ENCODE peak calls at places on chromosomes 12 and 14, in four cellular contexts. L, G, N and P are unnamed samples.

GRCh38 chr12:27651201-27651600 is 45.0 kb upstream of the REP15 start:
- DNase-seq in L (peak; percentile 41), N (no peak), G (no peak), P (no peak)

GRCh38 chr12:95733156-95733825 is 57.3 kb downstream of the NTN4 start:
- DNase-seq in L (no peak), G (no peak), N (no peak), P (no peak)

GRCh38 chr14:41285193-41285748 is 321.4 kb upstream of the LRFN5 start:
- DNase-seq in N (no peak), G (peak; percentile 60), L (peak; percentile 12), P (no peak)

GRCh38 chr12:49131973-49132461 is 822 bp upstream of the TUBA1B start:
- DNase-seq in G (no peak), L (no peak), N (no peak), P (no peak)

GRCh38 chr14:92459479-92460421 is 53.8 kb upstream of the RIN3 start:
- DNase-seq in G (peak; percentile 66), N (no peak), L (no peak), P (no peak)

GRCh38 chr12:102421801-102422583 is 58.4 kb downstream of the IGF1 start:
- DNase-seq in L (peak; percentile 55), N (no peak), G (no peak), P (no peak)

GRCh38 chr12:119153477-119154434 is 25.0 kb upstream of the HSPB8 start:
- DNase-seq in N (peak; percentile 89), G (no peak), L (peak; percentile 12), P (no peak)

GRCh38 chr14:57293851-57294837 is 25.4 kb downstream of the AP5M1 start:
- DNase-seq in G (no peak), L (peak; percentile 5), N (no peak), P (no peak)

DNA sequence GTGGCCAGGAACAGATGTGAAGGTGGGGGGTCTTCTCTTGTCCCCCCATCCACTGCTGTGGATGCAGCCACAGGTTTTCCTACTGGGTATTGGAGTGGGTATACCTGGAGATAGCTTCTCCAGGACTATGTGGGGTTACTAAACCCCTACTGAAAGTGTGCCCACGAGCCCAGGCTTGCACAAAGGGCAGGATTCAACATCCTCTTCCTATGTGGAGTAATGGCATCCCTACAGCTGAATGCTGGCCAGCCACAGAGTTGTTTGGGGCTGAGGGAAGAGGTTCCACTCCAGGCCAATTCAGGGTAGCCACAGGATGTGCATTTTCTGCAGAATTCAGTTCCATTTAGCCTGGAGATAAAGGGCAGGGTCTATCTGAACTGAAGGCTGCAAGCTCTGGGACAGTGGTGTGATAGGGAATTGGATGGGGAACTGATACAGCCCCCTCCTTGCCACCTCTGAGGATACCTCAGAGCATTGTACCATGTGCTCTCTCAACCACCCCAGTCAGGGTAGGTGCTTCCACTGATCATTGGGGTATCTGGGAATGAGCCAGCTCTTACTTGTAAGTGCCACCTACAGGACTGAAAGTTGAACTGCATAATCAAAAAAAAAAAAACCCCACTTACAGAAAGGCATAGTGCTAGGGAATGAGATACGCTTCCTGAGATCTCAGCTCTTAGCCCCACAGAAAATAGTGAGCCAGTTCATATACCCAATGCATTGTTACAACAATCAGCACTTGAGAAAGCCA is 187.1 kb downstream of the KITLG start:
- DNase-seq in N (no peak), L (peak; percentile 62), G (no peak), P (peak; percentile 15)
- TF ChIP-seq CTCF in N (peak; percentile 6), L (peak; percentile 49), G (peak; percentile 8), P (peak; percentile 67)

DNA sequence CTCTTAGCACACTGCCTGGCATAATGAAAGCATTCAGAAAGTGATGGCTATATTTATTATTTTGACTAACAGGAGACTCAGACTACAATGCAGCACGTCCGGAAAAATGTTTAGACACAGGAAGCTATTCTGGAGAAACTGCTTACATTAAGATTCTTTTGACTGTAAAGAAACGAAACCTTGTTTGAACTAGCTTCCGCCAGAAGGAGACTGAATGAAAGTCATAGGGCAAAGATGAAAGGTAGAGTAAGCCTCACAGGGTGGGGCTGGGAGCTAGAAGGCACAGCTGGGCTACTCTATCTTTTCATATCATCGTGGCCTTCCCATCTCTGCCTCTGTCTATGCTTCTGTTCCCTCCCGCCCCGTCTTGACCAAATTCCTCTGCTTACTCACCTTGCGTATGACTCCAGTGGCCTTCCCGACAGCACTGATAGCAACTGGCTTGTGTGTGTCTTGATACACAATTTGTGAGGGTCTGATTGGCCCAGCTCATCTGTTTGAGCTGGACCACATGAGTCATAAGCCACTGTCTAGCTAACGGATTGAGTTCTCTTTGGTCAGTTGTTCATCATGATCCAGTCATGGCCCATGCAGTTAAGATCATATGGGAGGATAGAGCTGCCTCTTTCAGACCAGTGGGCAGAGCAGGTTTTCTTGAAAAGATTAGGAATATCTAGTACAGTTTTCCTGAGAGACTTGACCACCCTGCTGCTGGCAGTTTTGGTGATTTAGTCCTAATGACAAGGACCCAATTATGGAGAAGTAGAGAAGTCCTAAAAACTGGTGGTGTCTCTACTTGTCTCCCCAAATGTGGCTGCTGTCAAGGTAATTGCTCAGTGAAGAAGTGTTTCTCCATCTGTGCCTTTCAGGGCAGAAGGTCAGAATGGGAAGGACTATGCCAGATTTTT is 151.5 kb upstream of the SLC38A2 start:
- DNase-seq in N (no peak), L (peak; percentile 100), G (no peak), P (no peak)
- H3K4me3 ChIP-seq in N (no peak overlapping the region), L (no peak overlapping the region), G (no peak overlapping the region), P (no peak overlapping the region)

GRCh38 chr12:125133616-125134015 is 68.4 kb downstream of the AACS start:
- DNase-seq in N (no peak), L (no peak), G (no peak), P (no peak)

GRCh38 chr12:125136702-125137101 is 71.5 kb downstream of the AACS start:
- DNase-seq in N (no peak), G (no peak), L (no peak), P (no peak)

GRCh38 chr12:125135906-125136305 is 70.7 kb downstream of the AACS start:
- DNase-seq in N (no peak), G (no peak), L (no peak), P (no peak)

GRCh38 chr12:125132698-125133400 is 67.6 kb downstream of the AACS start:
- DNase-seq in L (no peak), G (no peak), N (no peak), P (no peak)

GRCh38 chr12:125134576-125134975 is 69.3 kb downstream of the AACS start:
- DNase-seq in N (no peak), G (no peak), L (no peak), P (no peak)
- H3K36me3 ChIP-seq in N (peaks cover 67% of the 10 kb centered on the region), G (no peaks in the 10 kb centered on the region), L (peaks cover 24% of the 10 kb centered on the region), P (peaks cover 12% of the 10 kb centered on the region)

GRCh38 chr12:109386079-109386473 is 38.4 kb downstream of the MYO1H start:
- DNase-seq in G (no peak), N (no peak), L (no peak), P (no peak)

GRCh38 chr12:109385339-109386078 is 37.8 kb downstream of the MYO1H start:
- DNase-seq in G (no peak), N (no peak), L (peak; percentile 65), P (no peak)

GRCh38 chr12:109388167-109388563 is 40.5 kb downstream of the MYO1H start:
- DNase-seq in G (no peak), N (no peak), L (no peak), P (no peak)

GRCh38 chr12:109389146-109389545 is 41.4 kb downstream of the MYO1H start:
- DNase-seq in L (no peak), N (no peak), G (no peak), P (no peak)

GRCh38 chr12:109387425-109388166 is 39.9 kb downstream of the MYO1H start:
- DNase-seq in G (no peak), N (no peak), L (peak; percentile 13), P (no peak)
- TF ChIP-seq CTCF in G (peak; percentile 21), N (peak; percentile 26), L (peak; percentile 30), P (peak; percentile 50)

GRCh38 chr12:9113987-9114309 is 1.8 kb downstream of the A2M start:
- DNase-seq in N (no peak), L (no peak), G (no peak), P (no peak)

GRCh38 chr12:9114946-9115345 is 773 bp downstream of the A2M start:
- DNase-seq in N (no peak), L (peak; percentile 69), G (no peak), P (no peak)

GRCh38 chr12:9113296-9113986 is 2.3 kb downstream of the A2M start:
- DNase-seq in L (no peak), G (no peak), N (no peak), P (no peak)

GRCh38 chr12:9118161-9118560 is 2.4 kb upstream of the A2M start:
- DNase-seq in G (peak; percentile 68), N (peak; percentile 72), L (peak; percentile 12), P (peak; percentile 14)

GRCh38 chr12:9115731-9116689 is at the start of gene A2M:
- DNase-seq in N (no peak), L (no peak), G (no peak), P (no peak)
- H3K4me3 ChIP-seq in N (peak within 1 kb of the TSS; percentile 58), L (no peak within 1 kb of the TSS), G (peak within 1 kb of the TSS; percentile 17), P (no peak within 1 kb of the TSS)

DNA sequence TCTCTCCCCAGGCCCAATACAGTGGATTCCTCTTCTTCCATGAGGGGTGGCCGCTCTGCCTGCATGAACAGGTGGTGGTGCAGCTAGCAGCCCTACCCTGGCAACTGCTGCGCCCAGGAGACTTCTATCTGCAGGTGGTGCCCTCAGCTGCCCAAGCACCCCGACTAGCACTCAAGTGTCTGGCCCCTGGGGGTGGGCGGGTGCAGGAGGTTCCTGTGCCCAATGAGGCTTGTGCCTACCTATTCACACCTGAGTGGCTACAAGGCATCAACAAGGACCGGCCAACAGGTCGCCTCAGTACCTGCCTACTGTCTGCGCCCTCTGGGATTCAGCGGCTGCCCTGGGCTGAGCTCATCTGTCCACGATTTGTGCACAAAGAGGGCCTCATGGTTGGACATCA is 3.8 kb downstream of the ARHGEF40 start:
- DNase-seq in G (no peak), N (no peak), L (no peak), P (no peak)
- H3K36me3 ChIP-seq in G (peaks cover 61% of the 10 kb centered on the region), N (peaks cover 56% of the 10 kb centered on the region), L (peaks cover 1% of the 10 kb centered on the region), P (no peaks in the 10 kb centered on the region)

DNA sequence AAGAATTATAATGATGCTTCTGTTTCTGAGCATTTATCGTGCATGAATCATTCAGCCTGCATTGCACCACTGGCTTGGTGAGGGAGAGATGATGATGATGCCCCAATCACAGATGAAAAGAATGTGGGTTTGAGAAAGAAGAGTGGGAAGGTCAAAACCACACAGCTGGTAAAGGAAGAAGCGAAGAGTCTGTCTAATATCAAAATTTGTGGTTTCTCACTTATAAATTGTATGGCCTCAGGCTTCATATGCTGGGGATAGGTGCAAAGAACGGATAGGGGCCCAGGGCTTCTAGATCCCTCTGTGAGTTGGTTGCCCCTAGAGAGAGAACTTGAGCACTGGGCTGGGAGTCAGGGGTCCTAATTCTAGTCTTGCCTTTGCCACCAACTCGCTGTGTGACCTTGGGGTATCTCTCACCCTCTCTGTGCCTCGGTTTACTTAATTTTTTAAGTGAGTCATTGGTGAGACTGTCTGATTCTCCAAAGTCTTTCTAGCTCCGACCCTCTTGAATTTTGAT is 2.2 kb downstream of the OASL start:
- DNase-seq in N (no peak), L (peak; percentile 66), G (no peak), P (no peak)
- TF ChIP-seq CTCF in N (no peak), L (no peak), G (no peak), P (no peak)